ENCODE peak calls at places on chromosome 9, in seven cellular contexts. N is lower lobe of right lung, C is GM23248, D is GM12878, O is uterus, J is tibial nerve, E is H9. A is an unnamed sample. For H3K4me1, the result is how much of the 10 kb centered on the place peaks cover.

GRCh38 chr9:137428841-137429545 is 5.8 kb downstream of the NOXA1 start:
- DNase-seq in D (no peak), O (no peak), J (no peak), N (peak), E (no peak), C (no peak), A (no peak)

GRCh38 chr9:131591845-131592208 is 46.5 kb downstream of the PRRT1B start:
- DNase-seq in J (no peak), C (no peak), N (no peak), D (no peak), O (no peak), E (no peak), A (no peak)

GRCh38 chr9:131559416-131560000 is 14.2 kb downstream of the PRRT1B start:
- DNase-seq in D (no peak), N (no peak), J (no peak), E (no peak), O (no peak), C (no peak), A (no peak)

GRCh38 chr9:137365056-137365455 is 57.9 kb downstream of the EXD3 start:
- DNase-seq in N (peak), C (no peak), O (no peak), E (no peak), J (no peak), D (no peak), A (no peak)

GRCh38 chr9:108086624-108087023 is 597.1 kb upstream of the KLF4 start:
- DNase-seq in E (peak), D (no peak), O (no peak), J (no peak), C (no peak), N (no peak), A (no peak)

GRCh38 chr9:97388721-97389238 is 23.1 kb upstream of the TDRD7 start:
- DNase-seq in E (no peak), J (no peak), N (no peak), D (peak), O (no peak), C (peak), A (no peak)

GRCh38 chr9:136686794-136687711 is at the start of gene AGPAT2:
- DNase-seq in N (peak), J (peak), C (peak), E (peak), O (peak), D (no peak), A (peak)

GRCh38 chr9:2053883-2054845 is 39.0 kb downstream of the SMARCA2 start:
- DNase-seq in J (peak), D (peak), E (no peak), C (peak), O (no peak), N (no peak), A (no peak)

GRCh38 chr9:15349892-15350761 is 43.1 kb upstream of the TTC39B start:
- DNase-seq in J (no peak), N (no peak), C (peak), O (no peak), E (no peak), D (no peak), A (peak)

GRCh38 chr9:116501871-116502270 is 185.2 kb upstream of the TRIM32 start:
- DNase-seq in C (peak), O (no peak), N (no peak), D (no peak), E (no peak), J (no peak), A (no peak)

GRCh38 chr9:14309403-14309802 is 4.5 kb downstream of the NFIB start:
- DNase-seq in C (no peak), E (no peak), N (no peak), O (no peak), J (no peak), D (no peak), A (no peak)

GRCh38 chr9:16417101-16417500 is 453.4 kb downstream of the BNC2 start:
- DNase-seq in E (no peak), D (peak), J (no peak), O (no peak), C (peak), N (no peak), A (peak)

DNA sequence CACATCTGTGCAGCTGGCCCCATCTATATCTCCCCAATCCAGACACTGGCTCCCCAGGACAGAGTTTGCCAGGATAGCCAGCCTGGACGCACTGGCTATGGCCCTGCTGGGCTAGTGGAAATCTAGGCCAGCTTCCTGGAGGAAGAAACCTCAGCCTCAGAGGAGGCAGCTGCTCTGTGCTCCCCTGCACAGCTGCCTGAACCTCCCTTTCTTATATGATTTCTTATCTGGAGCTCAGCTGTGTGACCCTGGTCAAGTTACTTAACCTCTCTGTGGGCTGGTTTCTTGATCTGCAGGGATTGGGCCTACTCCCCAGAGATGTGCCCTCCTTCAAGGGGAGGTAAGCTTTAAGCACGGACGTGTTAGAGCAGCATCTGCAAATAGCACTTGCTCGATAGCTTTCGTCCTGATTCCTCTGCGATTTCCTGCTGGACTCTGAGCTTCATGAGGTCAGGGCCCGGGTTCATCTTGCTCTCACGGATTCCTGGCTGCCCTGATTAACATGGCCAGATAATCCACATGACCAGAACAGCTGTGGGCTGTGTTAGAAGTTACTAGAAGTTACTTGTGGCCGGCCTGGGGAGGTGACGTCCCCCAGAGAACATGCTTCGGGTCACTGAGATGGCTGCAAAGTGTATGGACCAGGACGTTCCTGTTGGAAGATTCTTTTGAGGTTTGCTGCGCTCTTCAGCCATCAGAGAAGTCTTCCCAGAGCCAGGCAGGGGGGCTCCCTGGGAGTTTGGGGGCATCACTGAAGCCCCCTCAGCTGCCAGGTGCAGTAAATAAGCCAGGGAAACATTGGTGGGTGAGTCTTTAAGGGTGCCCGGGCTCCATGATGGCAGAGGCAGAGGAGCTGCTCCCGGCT is 14.5 kb downstream of the C9orf50 start:
- DNase-seq in D (no peak), O (no peak), N (no peak), C (no peak), E (no peak), J (peak), A (no peak)
- H3K4me1 ChIP-seq in D (under half), O (under half), N (under half), C (under half), E (under half), J (half or more), A (under half)

GRCh38 chr9:111036068-111036789 is 2.0 kb downstream of the LPAR1 start:
- DNase-seq in E (peak), C (peak), O (peak), J (peak), D (no peak), N (peak), A (no peak)

GRCh38 chr9:111037744-111038335 is 430 bp downstream of the LPAR1 start:
- DNase-seq in J (no peak), D (no peak), N (peak), E (peak), O (peak), C (peak), A (peak)

GRCh38 chr9:111036946-111037743 is 1.1 kb downstream of the LPAR1 start:
- DNase-seq in C (peak), J (peak), D (no peak), E (no peak), O (no peak), N (no peak), A (no peak)

GRCh38 chr9:111034146-111034545 is 4.1 kb downstream of the LPAR1 start:
- DNase-seq in E (no peak), O (no peak), D (no peak), N (no peak), J (no peak), C (peak), A (no peak)

DNA sequence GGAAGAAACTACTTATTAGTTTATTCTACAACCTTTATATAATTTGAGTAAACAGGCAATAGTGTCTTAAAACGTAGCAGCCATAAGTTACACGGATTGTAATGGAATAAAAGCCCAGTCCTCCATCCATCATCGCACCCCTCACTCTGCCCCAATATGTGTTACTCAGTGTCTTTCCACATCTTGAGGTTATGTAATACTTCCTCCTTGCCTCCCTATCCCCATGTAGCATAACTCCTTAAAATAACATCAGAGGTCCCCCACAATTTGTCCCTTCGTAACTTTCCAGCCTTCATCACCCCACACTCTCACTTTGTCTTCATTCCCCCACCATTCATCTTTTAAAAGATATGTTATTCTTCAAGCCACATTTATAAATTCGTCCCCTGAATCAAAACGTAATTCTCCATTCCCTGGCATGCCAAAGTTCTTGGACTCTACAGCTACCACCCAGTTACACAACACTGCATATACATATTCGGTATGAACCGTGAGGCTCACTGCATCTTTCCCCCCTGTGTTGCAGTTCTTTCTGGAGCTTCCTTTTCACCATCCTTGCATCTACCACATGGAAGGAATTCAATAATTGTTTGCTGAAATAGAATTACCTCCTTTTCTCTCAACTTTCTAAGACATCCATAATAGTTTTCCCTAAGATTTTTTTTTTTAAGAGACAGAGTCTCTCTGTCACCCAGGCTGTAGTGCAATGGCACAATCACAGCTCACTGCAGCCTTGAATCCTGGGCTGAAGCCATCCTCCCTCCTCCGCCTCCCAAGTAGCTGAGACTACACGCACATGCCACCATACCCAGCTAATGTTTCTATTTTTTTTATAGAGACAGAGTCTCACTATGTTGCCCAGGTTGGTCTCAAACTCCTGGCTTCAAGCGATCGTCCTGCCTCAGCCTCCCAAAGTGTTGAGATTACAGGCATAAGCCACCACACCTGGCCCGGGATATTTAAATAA is 3.4 kb downstream of the LPAR1 start:
- DNase-seq in C (peak), N (no peak), E (no peak), D (no peak), J (no peak), O (no peak), A (no peak)
- H3K27ac ChIP-seq in C (peak), N (no peak), E (no peak), D (no peak), J (peak), O (peak), A (no peak)

GRCh38 chr9:71685988-71686387 is 82.3 kb downstream of the CEMIP2 start:
- DNase-seq in N (no peak), E (no peak), C (no peak), O (no peak), J (no peak), D (no peak), A (no peak)
- H3K4me1 ChIP-seq in N (under half), E (under half), C (under half), O (under half), J (under half), D (under half), A (under half)

DNA sequence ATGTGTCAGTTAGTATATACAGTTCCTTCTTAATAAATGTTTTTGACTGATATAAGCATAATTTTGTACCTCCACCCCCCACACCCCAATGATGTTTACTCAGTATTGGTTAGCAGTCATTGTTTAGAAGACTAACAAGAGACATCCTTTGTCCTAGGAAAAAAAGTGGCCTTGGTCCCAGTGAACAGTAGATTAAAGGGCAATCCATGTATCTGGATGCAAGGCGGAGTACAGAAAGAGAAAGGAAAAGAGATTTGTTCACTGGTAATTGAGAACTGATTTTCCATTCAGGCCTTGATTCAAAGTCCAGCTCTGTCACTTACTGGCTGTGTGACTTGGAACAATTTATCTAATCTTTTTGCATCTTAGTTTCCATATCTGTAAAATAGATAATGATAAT is 4.6 kb downstream of the RALGPS1 start:
- DNase-seq in D (no peak), E (no peak), O (no peak), J (no peak), N (no peak), C (no peak), A (no peak)
- H3K27ac ChIP-seq in D (no peak), E (no peak), O (no peak), J (no peak), N (no peak), C (no peak), A (no peak)

DNA sequence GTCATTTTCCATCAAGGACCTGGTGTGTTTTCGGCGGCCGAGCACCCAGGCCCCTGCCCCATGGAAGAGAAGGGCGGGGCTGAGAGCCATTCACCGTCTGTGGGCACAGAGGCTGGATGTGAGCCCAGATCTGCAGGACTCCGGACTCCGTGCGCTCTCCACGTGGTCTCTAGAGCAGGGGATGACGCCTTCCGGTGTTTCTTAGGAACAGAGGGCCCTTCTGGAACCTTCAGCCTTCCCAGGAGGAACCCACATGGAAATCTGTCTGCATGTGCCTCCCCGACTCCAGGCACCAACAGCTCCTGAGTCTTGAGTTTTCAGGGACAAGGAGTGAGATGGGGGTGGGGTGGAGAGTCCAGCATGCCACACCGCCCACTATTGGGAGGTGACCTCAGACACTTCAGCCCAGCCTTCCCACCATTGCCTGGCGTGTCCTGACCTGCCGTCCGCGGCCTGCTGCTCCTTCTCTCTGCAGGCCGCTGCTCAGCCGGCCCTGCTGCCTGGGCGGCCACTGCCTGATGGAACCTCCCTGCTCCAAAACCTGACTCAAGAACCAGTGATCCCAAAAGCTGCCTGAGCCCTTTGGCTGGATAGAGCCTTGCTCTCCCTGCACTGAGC is 2.4 kb upstream of the RXRA start:
- DNase-seq in N (peak), D (no peak), O (peak), C (peak), E (no peak), J (no peak), A (no peak)
- H3K4me1 ChIP-seq in N (under half), D (under half), O (under half), C (under half), E (under half), J (half or more), A (under half)

GRCh38 chr9:98807811-98808195 is 333 bp downstream of the GALNT12 start:
- DNase-seq in N (no peak), C (peak), E (no peak), D (no peak), J (no peak), O (no peak), A (no peak)
- H3K27ac ChIP-seq in N (no peak), C (no peak), E (no peak), D (no peak), J (peak), O (no peak), A (no peak)

DNA sequence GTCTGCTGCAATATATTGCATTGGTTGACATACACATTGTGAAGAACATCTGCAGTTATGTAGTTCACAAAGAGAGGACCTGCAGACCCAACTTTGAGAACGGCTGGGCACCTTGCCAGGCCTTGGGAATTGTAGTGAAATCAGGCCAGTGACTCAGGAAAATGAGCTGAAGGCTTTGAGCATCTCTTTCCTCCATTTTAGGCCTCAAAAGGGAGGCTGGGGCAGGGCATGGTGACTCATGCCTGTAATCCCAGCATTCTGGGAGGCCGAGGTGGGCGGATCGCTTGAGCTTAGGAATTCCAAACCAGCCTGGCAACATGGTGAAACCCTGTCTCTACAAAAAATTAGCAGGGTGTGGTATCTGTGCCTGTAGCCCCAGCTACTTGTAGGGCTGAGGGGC is 1.4 kb upstream of the IPPK start:
- DNase-seq in O (peak), D (no peak), E (no peak), N (no peak), C (peak), J (peak), A (peak)
- H3K4me1 ChIP-seq in O (under half), D (under half), E (under half), N (under half), C (under half), J (under half), A (under half)

GRCh38 chr9:35104586-35104985 is 1.7 kb upstream of the STOML2 start:
- DNase-seq in D (no peak), O (no peak), J (no peak), E (no peak), N (no peak), C (no peak), A (no peak)
- H3K27ac ChIP-seq in D (no peak), O (no peak), J (no peak), E (no peak), N (no peak), C (peak), A (no peak)

GRCh38 chr9:93124793-93125192 is 9.3 kb downstream of the NINJ1 start:
- DNase-seq in C (no peak), O (peak), N (peak), E (peak), D (no peak), J (no peak), A (no peak)

GRCh38 chr9:93122721-93123221 is 11.3 kb downstream of the NINJ1 start:
- DNase-seq in N (peak), J (no peak), C (no peak), O (peak), D (no peak), E (peak), A (no peak)

GRCh38 chr9:93121316-93122241 is 12.5 kb downstream of the NINJ1 start:
- DNase-seq in C (no peak), O (peak), N (peak), D (no peak), E (peak), J (no peak), A (no peak)

GRCh38 chr9:93125331-93125894 is 8.6 kb downstream of the NINJ1 start:
- DNase-seq in J (no peak), C (no peak), O (peak), E (peak), D (no peak), N (peak), A (no peak)

GRCh38 chr9:93123561-93124283 is 10.3 kb downstream of the NINJ1 start:
- DNase-seq in N (peak), E (peak), J (no peak), C (no peak), D (no peak), O (peak), A (no peak)
- H3K4me1 ChIP-seq in N (half or more), E (under half), J (half or more), C (under half), D (under half), O (under half), A (under half)

GRCh38 chr9:128054090-128054489 is 13.0 kb downstream of the NAIF1 start:
- DNase-seq in C (no peak), D (no peak), J (no peak), E (no peak), O (no peak), N (no peak), A (no peak)
- H3K27ac ChIP-seq in C (no peak), D (no peak), J (peak), E (no peak), O (peak), N (peak), A (no peak)

A was measured in SJSA1.